ENCODE peak calls at places on chromosome 7, in five cellular contexts. X, T, N, Y and G are unnamed samples.

GRCh38 chr7:32518534-32519140 is 23.3 kb downstream of the AVL9 start:
- DNase-seq in X (peak), N (peak), Y (no peak), T (peak), G (no peak)

GRCh38 chr7:1859266-1860035 is 189.4 kb downstream of the ELFN1 start:
- DNase-seq in X (no peak), Y (no peak), N (no peak), T (no peak), G (no peak)

GRCh38 chr7:42254217-42254616 is 17.2 kb upstream of the GLI3 start:
- DNase-seq in T (peak), X (no peak), Y (no peak), N (no peak), G (no peak)

GRCh38 chr7:105354383-105354782 is 34.3 kb downstream of the SRPK2 start:
- DNase-seq in Y (no peak), X (no peak), T (no peak), N (no peak), G (no peak)

GRCh38 chr7:90053094-90053493 is 101.2 kb upstream of the STEAP1 start:
- DNase-seq in Y (no peak), X (no peak), N (no peak), T (no peak), G (no peak)

GRCh38 chr7:4029941-4030340 is 652.2 kb upstream of the FOXK1 start:
- DNase-seq in X (no peak), N (no peak), T (no peak), Y (no peak), G (no peak)

GRCh38 chr7:1692500-1693418 is 22.7 kb downstream of the ELFN1 start:
- DNase-seq in Y (no peak), N (no peak), X (no peak), T (no peak), G (peak)

GRCh38 chr7:7799138-7799537 is 80.7 kb upstream of the RPA3 start:
- DNase-seq in Y (no peak), T (peak), N (no peak), X (peak), G (no peak)

GRCh38 chr7:142745091-142745635 is 4.1 kb upstream of the PRSS1 start:
- DNase-seq in X (no peak), T (peak), Y (no peak), N (no peak), G (no peak)

GRCh38 chr7:151272410-151272809 is 23.9 kb upstream of the SMARCD3 start:
- DNase-seq in N (no peak), T (no peak), X (no peak), Y (no peak), G (no peak)

GRCh38 chr7:74083928-74084721 is 521 bp downstream of the LIMK1 start:
- DNase-seq in Y (no peak), T (peak), N (no peak), X (peak), G (peak)

GRCh38 chr7:70316745-70317144 is 718.5 kb downstream of the AUTS2 start:
- DNase-seq in N (no peak), Y (no peak), T (no peak), X (no peak), G (no peak)

GRCh38 chr7:134327896-134328295 is 11.2 kb upstream of the SLC35B4 start:
- DNase-seq in X (peak), Y (peak), N (peak), T (peak), G (peak)

GRCh38 chr7:7212612-7213011 is 30.3 kb downstream of the C1GALT1 start:
- DNase-seq in T (no peak), Y (no peak), X (peak), N (no peak), G (no peak)

GRCh38 chr7:73769481-73770001 is 529 bp downstream of the CLDN3 start:
- DNase-seq in T (no peak), Y (no peak), X (no peak), N (no peak), G (peak)

GRCh38 chr7:120714945-120715344 is 143.0 kb downstream of the TSPAN12 start:
- DNase-seq in T (no peak), Y (no peak), X (no peak), N (no peak), G (no peak)

GRCh38 chr7:134448359-134449229 is 10.3 kb downstream of the AKR1B1 start:
- DNase-seq in Y (no peak), T (peak), N (no peak), X (peak), G (peak)

GRCh38 chr7:131932271-131932670 is 375.8 kb upstream of the PODXL start:
- DNase-seq in Y (no peak), X (no peak), T (no peak), N (no peak), G (no peak)

GRCh38 chr7:72183835-72184234 is 228.3 kb downstream of the CALN1 start:
- DNase-seq in T (no peak), X (peak), N (no peak), Y (no peak), G (no peak)

GRCh38 chr7:118179191-118179590 is 4.8 kb upstream of the LSM8 start:
- DNase-seq in Y (no peak), N (no peak), T (no peak), X (no peak), G (no peak)

GRCh38 chr7:47678641-47679380 is 96.9 kb upstream of the TNS3 start:
- DNase-seq in T (no peak), N (no peak), X (no peak), Y (no peak), G (no peak)
- H3K27ac ChIP-seq in T (no peak), N (no peak), X (no peak), Y (no peak), G (no peak)

DNA sequence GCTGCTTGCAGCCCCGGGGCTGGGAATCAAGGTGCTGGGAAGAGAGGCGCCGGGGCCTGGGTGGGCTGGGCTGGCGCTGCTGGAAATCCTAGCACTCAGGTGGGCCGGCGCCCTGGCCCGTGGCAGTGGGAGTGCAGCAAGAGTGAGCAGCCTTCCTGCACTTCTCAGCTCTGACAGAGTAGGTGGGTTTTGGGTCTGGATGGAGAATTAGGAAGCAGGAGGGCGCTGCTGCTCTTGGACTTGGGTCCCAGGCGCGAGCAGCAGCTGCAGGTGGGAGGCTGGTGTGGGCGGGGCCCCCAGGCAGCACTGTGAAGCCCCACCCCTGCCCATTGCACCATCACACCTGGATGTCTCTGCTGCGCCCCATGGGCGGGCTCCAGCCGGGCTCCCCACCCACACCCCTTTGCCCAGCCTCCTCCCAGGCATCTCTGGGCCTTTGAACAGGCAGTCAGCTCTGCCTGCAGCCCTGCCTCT is 6.0 kb downstream of the BRI3 start:
- DNase-seq in Y (peak), X (peak), T (no peak), N (no peak), G (peak)
- H2BK120ac ChIP-seq in Y (no peak), X (no peak), T (no peak), N (no peak), G (no peak)

GRCh38 chr7:17095001-17095574 is 203.4 kb upstream of the AHR start:
- DNase-seq in Y (no peak), T (no peak), X (no peak), N (no peak), G (no peak)

GRCh38 chr7:17099083-17099973 is 199.1 kb upstream of the AHR start:
- DNase-seq in T (no peak), N (no peak), X (peak), Y (no peak), G (no peak)

GRCh38 chr7:17098515-17098914 is 199.9 kb upstream of the AHR start:
- DNase-seq in Y (no peak), N (no peak), T (no peak), X (no peak), G (no peak)

GRCh38 chr7:17097668-17098297 is 200.7 kb upstream of the AHR start:
- DNase-seq in Y (no peak), X (no peak), N (no peak), T (peak), G (no peak)

DNA sequence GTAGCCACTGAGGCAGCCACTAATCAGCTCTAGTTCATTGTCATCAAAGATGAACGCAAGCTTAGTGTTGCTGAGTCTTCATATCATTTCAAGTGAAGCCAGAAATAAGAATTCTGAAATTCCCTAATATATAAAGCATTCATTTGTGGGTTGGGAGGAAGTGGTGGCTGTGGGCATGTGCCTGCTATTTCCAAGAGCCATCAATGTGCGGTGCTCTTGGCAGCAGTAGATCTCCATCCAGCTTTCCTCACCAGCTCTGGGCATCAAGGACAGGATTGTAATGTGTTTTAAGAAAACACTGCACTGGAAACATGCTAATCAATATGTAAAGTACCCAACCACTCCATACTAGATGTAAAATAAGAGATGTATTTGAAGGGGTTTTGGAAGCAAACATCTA is 202.5 kb upstream of the AHR start:
- DNase-seq in T (no peak), Y (no peak), N (no peak), X (no peak), G (no peak)
- H3K27ac ChIP-seq in T (no peak), Y (no peak), N (no peak), X (no peak), G (no peak)

DNA sequence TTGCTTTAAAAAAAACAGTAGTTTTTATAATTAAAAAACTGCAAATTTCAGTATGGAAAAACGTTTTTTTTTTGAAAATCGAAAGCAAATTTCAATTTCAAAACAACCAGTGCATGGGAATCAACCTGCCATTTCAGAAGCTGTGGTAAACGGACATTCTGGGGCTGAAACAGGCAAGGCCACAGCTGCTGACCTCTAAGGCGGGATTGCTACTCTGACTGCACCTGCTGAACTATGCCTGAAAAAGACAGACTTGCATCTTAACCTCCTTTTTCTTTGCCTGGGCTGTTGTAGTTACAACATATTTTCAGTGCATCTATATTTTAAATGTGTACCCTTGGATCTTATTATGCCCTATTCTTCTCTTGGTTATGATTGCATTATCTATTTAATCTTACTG is 303.0 kb upstream of the SP8 start:
- DNase-seq in Y (no peak), X (no peak), T (no peak), N (no peak), G (no peak)
- H2BK120ac ChIP-seq in Y (no peak), X (no peak), T (no peak), N (no peak), G (no peak)

DNA sequence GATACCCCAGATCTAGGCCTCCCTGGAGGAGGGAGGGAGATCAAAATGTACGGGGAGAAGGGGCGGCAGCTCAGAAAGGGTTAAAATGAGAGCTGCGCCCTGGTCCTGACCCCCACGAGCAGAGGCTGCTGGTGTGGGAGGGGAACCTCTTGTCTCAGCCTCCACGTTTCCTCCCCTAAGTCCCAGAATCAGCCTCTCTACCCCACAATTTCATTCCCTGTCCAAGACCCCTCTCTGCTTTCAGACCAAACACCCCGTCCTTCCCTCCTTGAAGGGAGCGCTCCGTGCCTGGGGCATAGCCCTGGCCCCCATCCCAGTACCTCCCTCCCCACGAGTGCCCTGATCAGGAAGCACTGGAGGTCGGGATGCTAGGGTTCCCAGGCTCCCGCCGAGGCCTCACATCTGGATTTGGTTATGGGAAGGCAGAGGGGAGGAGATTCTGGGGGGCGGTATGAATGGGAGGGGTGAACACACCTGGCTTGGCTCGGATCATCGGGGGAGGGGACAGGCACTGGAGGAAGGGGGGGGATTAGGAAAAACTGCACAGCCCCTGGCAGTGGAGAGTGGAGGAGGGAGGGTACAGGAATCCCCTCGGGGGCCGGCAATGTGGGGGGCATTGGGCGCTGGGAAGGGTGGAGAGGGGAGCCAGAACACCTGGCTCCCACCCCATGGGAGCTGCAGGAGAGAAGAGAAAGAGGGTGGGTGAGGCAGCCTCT is 2.7 kb downstream of the EPHB4 start:
- DNase-seq in X (no peak), T (no peak), N (no peak), Y (no peak), G (no peak)
- H3K27ac ChIP-seq in X (no peak), T (no peak), N (no peak), Y (no peak), G (no peak)

GRCh38 chr7:108048422-108048821 is 45.5 kb upstream of the LAMB1 start:
- DNase-seq in T (no peak), N (no peak), Y (no peak), X (no peak), G (no peak)

GRCh38 chr7:108046952-108047506 is 44.1 kb upstream of the LAMB1 start:
- DNase-seq in T (no peak), N (no peak), X (no peak), Y (no peak), G (no peak)

GRCh38 chr7:108049962-108050361 is 47.0 kb upstream of the LAMB1 start:
- DNase-seq in X (no peak), N (no peak), T (no peak), Y (no peak), G (no peak)

GRCh38 chr7:108045154-108045553 is 42.2 kb upstream of the LAMB1 start:
- DNase-seq in N (no peak), T (peak), Y (no peak), X (no peak), G (no peak)

GRCh38 chr7:108045669-108046068 is 42.7 kb upstream of the LAMB1 start:
- DNase-seq in Y (no peak), N (no peak), T (peak), X (no peak), G (no peak)
- H2BK120ac ChIP-seq in Y (no peak), N (no peak), T (no peak), X (no peak), G (no peak)

GRCh38 chr7:5394264-5395105 is 29.1 kb downstream of the TNRC18 start:
- DNase-seq in X (no peak), Y (no peak), N (no peak), T (no peak), G (no peak)

GRCh38 chr7:5396999-5397656 is 26.5 kb downstream of the TNRC18 start:
- DNase-seq in Y (no peak), N (no peak), X (peak), T (peak), G (no peak)

GRCh38 chr7:5397657-5398237 is 25.9 kb downstream of the TNRC18 start:
- DNase-seq in T (no peak), X (peak), N (no peak), Y (no peak), G (no peak)

GRCh38 chr7:5395246-5395645 is 28.4 kb downstream of the TNRC18 start:
- DNase-seq in X (no peak), T (no peak), N (no peak), Y (no peak), G (no peak)

DNA sequence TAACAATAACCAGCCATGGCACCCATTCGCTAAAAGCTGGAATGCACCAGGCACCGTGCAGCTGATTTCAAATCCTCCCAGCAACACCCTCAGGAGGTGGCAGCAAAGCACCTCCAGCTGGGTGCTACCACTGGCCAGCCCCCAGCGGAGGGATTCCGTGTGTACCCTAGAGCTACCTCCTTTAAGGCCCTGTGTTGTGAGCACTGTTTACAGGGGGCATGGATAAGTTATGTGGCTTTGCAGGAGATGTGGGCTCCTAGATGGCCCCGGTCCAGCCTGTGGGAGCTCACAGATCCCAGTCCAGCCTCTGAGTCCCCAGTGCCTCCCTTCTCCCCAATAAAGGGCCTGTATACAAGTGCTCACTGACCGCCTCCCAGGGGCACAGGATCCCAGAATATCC is 27.1 kb downstream of the TNRC18 start:
- DNase-seq in X (no peak), Y (no peak), T (no peak), N (no peak), G (no peak)
- H3K27ac ChIP-seq in X (no peak), Y (no peak), T (peak), N (no peak), G (no peak)

GRCh38 chr7:21653623-21654022 is 110.8 kb downstream of the DNAH11 start:
- DNase-seq in X (no peak), Y (no peak), T (no peak), N (no peak), G (no peak)

GRCh38 chr7:21651697-21652096 is 108.9 kb downstream of the DNAH11 start:
- DNase-seq in T (no peak), Y (no peak), N (no peak), X (no peak), G (no peak)
- H2BK120ac ChIP-seq in T (no peak), Y (no peak), N (no peak), X (no peak), G (no peak)